ENCODE peak calls at places on chromosomes 11 and 22, in four cellular contexts. One of them, this sample, is unnamed.

GRCh38 chr22:39220897-39221850 is 23.6 kb downstream of the PDGFB start:
- DNase-seq in GM12891: no peak
- DNase-seq in GM12878: no peak
- DNase-seq in K562: no peak
- DNase-seq in this sample: no peak

GRCh38 chr11:10878408-10879214 is 20.8 kb upstream of the ZBED5 start:
- DNase-seq in GM12878: peak; percentile 19
- DNase-seq in GM12891: no peak
- DNase-seq in K562: peak; percentile 78
- DNase-seq in this sample: peak; percentile 83

GRCh38 chr11:57616595-57616994 is 19.1 kb downstream of the SERPING1 start:
- DNase-seq in GM12878: no peak
- DNase-seq in GM12891: no peak
- DNase-seq in K562: no peak
- DNase-seq in this sample: no peak

GRCh38 chr11:11555228-11555627 is 66.6 kb downstream of the GALNT18 start:
- DNase-seq in GM12878: no peak
- DNase-seq in GM12891: no peak
- DNase-seq in K562: no peak
- DNase-seq in this sample: no peak

GRCh38 chr11:33692013-33692504 is 8.6 kb downstream of the C11orf91 start:
- DNase-seq in GM12878: no peak
- DNase-seq in K562: no peak
- DNase-seq in GM12891: no peak
- DNase-seq in this sample: no peak

GRCh38 chr11:67400942-67401494 is 640 bp downstream of the PPP1CA start:
- DNase-seq in GM12878: no peak
- DNase-seq in K562: no peak
- DNase-seq in GM12891: no peak
- DNase-seq in this sample: no peak

GRCh38 chr22:43110444-43110926 is at the start of gene BIK:
- DNase-seq in K562: peak; percentile 33
- DNase-seq in GM12878: no peak
- DNase-seq in GM12891: peak; percentile 63
- DNase-seq in this sample: peak; percentile 72

GRCh38 chr11:68469122-68469521 is 8.6 kb downstream of the PPP6R3 start:
- DNase-seq in K562: no peak
- DNase-seq in GM12891: no peak
- DNase-seq in GM12878: no peak
- DNase-seq in this sample: no peak

GRCh38 chr11:62492586-62492985 is 54.0 kb downstream of the AHNAK start:
- DNase-seq in GM12878: no peak
- DNase-seq in K562: no peak
- DNase-seq in GM12891: no peak
- DNase-seq in this sample: no peak

GRCh38 chr11:134022748-134023147 is 46.1 kb upstream of the JAM3 start:
- DNase-seq in K562: no peak
- DNase-seq in GM12878: no peak
- DNase-seq in GM12891: no peak
- DNase-seq in this sample: no peak

GRCh38 chr11:121446752-121447156 is 5.4 kb upstream of the SORL1 start:
- DNase-seq in GM12878: no peak
- DNase-seq in GM12891: no peak
- DNase-seq in K562: no peak
- DNase-seq in this sample: no peak

GRCh38 chr11:114291381-114291780 is 4.8 kb upstream of the NNMT start:
- DNase-seq in GM12878: no peak
- DNase-seq in GM12891: no peak
- DNase-seq in K562: no peak
- DNase-seq in this sample: no peak

GRCh38 chr22:35835998-35836691 is 118.5 kb downstream of the APOL5 start:
- DNase-seq in K562: peak; percentile 16
- DNase-seq in GM12891: no peak
- DNase-seq in GM12878: no peak
- DNase-seq in this sample: no peak

GRCh38 chr11:14342906-14343305 is 16.1 kb downstream of the RRAS2 start:
- DNase-seq in K562: no peak
- DNase-seq in GM12891: no peak
- DNase-seq in GM12878: no peak
- DNase-seq in this sample: no peak

GRCh38 chr11:88819616-88820015 is 246.2 kb downstream of the GRM5 start:
- DNase-seq in K562: no peak
- DNase-seq in GM12878: no peak
- DNase-seq in GM12891: no peak
- DNase-seq in this sample: no peak

GRCh38 chr11:35916270-35916669 is 27.6 kb upstream of the LDLRAD3 start:
- DNase-seq in K562: no peak
- DNase-seq in GM12878: no peak
- DNase-seq in GM12891: no peak
- DNase-seq in this sample: no peak

GRCh38 chr11:17605736-17606135 is 58.7 kb downstream of the OTOG start:
- DNase-seq in GM12891: no peak
- DNase-seq in GM12878: no peak
- DNase-seq in K562: no peak
- DNase-seq in this sample: no peak

GRCh38 chr11:8917157-8917820 is 6.3 kb downstream of the AKIP1 start:
- DNase-seq in K562: no peak
- DNase-seq in GM12878: no peak
- DNase-seq in GM12891: no peak
- DNase-seq in this sample: no peak

GRCh38 chr11:79694368-79694767 is 253.5 kb upstream of the TENM4 start:
- DNase-seq in K562: no peak
- DNase-seq in GM12891: no peak
- DNase-seq in GM12878: no peak
- DNase-seq in this sample: no peak

GRCh38 chr11:36196476-36197099 is 92.6 kb downstream of the COMMD9 start:
- DNase-seq in GM12878: no peak
- DNase-seq in K562: no peak
- DNase-seq in GM12891: no peak
- DNase-seq in this sample: no peak

GRCh38 chr11:76699461-76700091 is 29.0 kb upstream of the LRRC32 start:
- DNase-seq in K562: peak; percentile 65
- DNase-seq in GM12878: no peak
- DNase-seq in GM12891: no peak
- DNase-seq in this sample: no peak

GRCh38 chr11:16764888-16765287 is 26.4 kb downstream of the C11orf58 start:
- DNase-seq in K562: no peak
- DNase-seq in GM12878: no peak
- DNase-seq in GM12891: no peak
- DNase-seq in this sample: no peak

GRCh38 chr11:100863080-100863581 is 176.0 kb downstream of the ARHGAP42 start:
- DNase-seq in GM12891: no peak
- DNase-seq in K562: peak; percentile 90
- DNase-seq in GM12878: peak; percentile 49
- DNase-seq in this sample: peak; percentile 28

GRCh38 chr11:122202161-122202950 is 86.3 kb upstream of the BLID start:
- DNase-seq in GM12891: no peak
- DNase-seq in GM12878: no peak
- DNase-seq in K562: no peak
- DNase-seq in this sample: no peak

GRCh38 chr11:2222479-2222878 is 47.9 kb downstream of the ASCL2 start:
- DNase-seq in GM12878: no peak
- DNase-seq in K562: no peak
- DNase-seq in GM12891: no peak
- DNase-seq in this sample: no peak

GRCh38 chr11:61650781-61651571 is 29.2 kb upstream of the DAGLA start:
- DNase-seq in GM12878: no peak
- DNase-seq in K562: peak; percentile 63
- DNase-seq in GM12891: no peak
- DNase-seq in this sample: no peak

GRCh38 chr11:116885951-116886629 is 48.7 kb upstream of the APOA1 start:
- DNase-seq in GM12878: no peak
- DNase-seq in GM12891: no peak
- DNase-seq in K562: no peak
- DNase-seq in this sample: no peak

GRCh38 chr22:36319595-36320497 is 66.9 kb downstream of the APOL1 start:
- DNase-seq in GM12891: no peak
- DNase-seq in K562: no peak
- DNase-seq in GM12878: no peak
- DNase-seq in this sample: no peak

DNA sequence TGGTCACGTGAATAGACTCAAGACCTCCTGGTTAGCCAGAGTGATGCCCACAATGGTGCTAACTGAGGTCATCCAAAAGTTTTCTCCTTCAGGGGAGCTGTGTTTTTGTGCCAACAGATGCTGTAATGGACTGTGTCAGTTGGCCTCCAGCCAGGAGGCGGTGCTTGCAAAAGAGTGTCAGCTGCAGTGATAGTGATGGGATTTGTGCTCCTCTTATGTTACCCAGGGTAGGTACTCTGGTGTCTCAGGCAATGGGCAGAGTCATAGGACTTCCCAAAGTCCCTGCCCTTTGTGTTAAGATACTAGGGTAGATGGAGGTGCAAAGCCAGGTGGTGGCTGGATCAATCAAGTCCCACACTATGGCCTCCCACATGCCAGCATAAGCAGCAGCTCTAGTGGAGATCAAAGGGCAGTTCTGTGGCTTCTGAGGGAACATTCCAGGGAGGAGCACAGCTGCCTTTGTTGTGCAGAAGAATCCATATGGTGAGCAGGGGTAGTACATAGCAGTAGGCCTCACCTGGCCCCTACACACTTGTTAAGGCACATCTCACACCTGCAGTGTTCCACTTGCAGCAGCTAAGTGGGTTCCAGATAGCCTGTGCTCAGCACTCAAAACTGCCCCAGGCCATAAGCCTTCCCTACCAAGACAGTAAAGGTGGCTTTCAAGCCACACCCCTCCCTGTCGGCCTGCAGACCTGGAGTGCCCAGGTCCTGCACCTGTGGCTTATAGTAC is 9.4 kb upstream of the FANCF start:
- DNase-seq in GM12878: no peak
- DNase-seq in K562: peak; percentile 9
- DNase-seq in GM12891: no peak
- DNase-seq in this sample: no peak
- TF ChIP-seq SPI1 in GM12878: no peak
- TF ChIP-seq SPI1 in K562: no peak
- TF ChIP-seq SPI1 in GM12891: no peak
- TF ChIP-seq SPI1 in this sample: no peak

GRCh38 chr11:1202776-1203504 is 19.9 kb upstream of the MUC5B start:
- DNase-seq in GM12891: peak; percentile 99
- DNase-seq in K562: peak; percentile 67
- DNase-seq in GM12878: no peak
- DNase-seq in this sample: peak; percentile 18

GRCh38 chr11:1203505-1204271 is 19.2 kb upstream of the MUC5B start:
- DNase-seq in GM12891: no peak
- DNase-seq in GM12878: no peak
- DNase-seq in K562: no peak
- DNase-seq in this sample: no peak

GRCh38 chr11:1200611-1201191 is 22.2 kb upstream of the MUC5B start:
- DNase-seq in GM12878: no peak
- DNase-seq in K562: no peak
- DNase-seq in GM12891: no peak
- DNase-seq in this sample: no peak

GRCh38 chr11:1201395-1202153 is 21.3 kb upstream of the MUC5B start:
- DNase-seq in K562: no peak
- DNase-seq in GM12878: no peak
- DNase-seq in GM12891: no peak
- DNase-seq in this sample: no peak

GRCh38 chr11:1202154-1202775 is 20.6 kb upstream of the MUC5B start:
- DNase-seq in K562: peak; percentile 11
- DNase-seq in GM12891: no peak
- DNase-seq in GM12878: no peak
- DNase-seq in this sample: no peak
- TF ChIP-seq SPI1 in K562: no peak
- TF ChIP-seq SPI1 in GM12891: no peak
- TF ChIP-seq SPI1 in GM12878: no peak
- TF ChIP-seq SPI1 in this sample: no peak

GRCh38 chr11:123202155-123202714 is 7.2 kb upstream of the CLMP start:
- DNase-seq in K562: no peak
- DNase-seq in GM12878: no peak
- DNase-seq in GM12891: no peak
- DNase-seq in this sample: no peak

GRCh38 chr11:123206671-123207421 is 11.8 kb upstream of the CLMP start:
- DNase-seq in K562: no peak
- DNase-seq in GM12878: no peak
- DNase-seq in GM12891: no peak
- DNase-seq in this sample: no peak

GRCh38 chr11:123203934-123204333 is 8.9 kb upstream of the CLMP start:
- DNase-seq in GM12878: no peak
- DNase-seq in K562: no peak
- DNase-seq in GM12891: no peak
- DNase-seq in this sample: no peak

GRCh38 chr11:123203471-123203870 is 8.4 kb upstream of the CLMP start:
- DNase-seq in GM12878: no peak
- DNase-seq in GM12891: no peak
- DNase-seq in K562: no peak
- DNase-seq in this sample: no peak

DNA sequence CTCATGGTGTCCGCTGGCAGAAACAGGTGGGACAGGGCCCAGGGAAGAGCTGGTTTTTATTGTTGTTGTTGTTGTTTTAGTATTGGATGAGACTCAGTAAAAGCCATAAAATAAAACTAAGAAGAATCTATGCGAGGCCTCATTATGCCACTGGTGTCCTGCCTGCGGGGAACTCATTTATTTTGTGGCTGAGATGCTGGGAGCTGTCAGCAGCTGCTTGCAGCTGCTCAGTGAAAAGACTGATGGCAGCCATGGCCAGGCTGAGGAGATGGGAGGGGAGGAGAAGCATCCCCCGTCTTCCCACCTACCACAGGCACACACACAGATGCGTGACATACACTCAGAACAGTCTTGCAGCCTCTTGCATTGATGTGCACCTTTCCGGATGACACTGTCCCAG is 7.7 kb upstream of the CLMP start:
- DNase-seq in GM12891: no peak
- DNase-seq in K562: no peak
- DNase-seq in GM12878: no peak
- DNase-seq in this sample: no peak
- TF ChIP-seq SPI1 in GM12891: no peak
- TF ChIP-seq SPI1 in K562: no peak
- TF ChIP-seq SPI1 in GM12878: no peak
- TF ChIP-seq SPI1 in this sample: no peak

DNA sequence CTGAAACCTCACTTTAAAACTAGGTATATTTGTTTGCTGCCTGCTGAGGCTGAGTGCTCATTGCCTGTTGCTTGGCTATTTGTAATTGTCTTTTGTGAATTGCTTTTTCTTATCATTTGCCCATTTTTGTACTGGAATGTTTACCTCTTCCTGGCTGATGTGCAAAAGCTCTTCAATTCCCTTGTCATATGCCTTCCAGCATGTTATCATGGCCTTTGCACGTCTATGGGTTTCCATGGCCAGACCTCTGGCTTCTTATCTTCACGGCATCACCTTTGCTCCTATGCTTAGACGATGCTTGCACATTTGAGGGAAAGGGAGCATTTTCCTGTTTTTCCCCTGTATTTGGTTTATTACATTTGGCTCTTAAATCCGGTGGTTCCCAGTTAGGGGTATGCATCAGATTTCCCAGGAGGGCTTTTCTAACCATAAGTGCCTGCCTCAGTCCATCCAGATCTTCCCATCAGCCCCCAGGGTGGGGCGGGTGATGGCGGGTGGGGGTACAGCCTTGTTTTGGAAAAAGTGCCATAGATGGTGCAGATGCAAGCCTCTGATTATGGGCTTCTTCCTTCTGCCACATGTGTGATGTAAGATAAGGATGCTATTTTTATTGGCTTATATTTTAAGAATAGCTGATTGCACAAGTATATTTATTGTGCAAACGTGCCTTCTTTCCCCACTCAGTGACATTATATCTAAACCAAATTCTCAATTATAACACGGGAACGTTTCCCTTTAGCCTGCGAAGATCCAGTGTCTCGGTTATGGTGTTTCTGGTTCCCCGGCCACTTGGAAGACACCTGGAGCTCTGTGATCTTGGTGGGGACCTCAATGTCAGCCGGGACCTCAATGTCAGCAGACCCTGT is 70.6 kb upstream of the SEPTIN5 start:
- DNase-seq in GM12878: no peak
- DNase-seq in GM12891: no peak
- DNase-seq in K562: peak; percentile 93
- DNase-seq in this sample: peak; percentile 48
- TF ChIP-seq SPI1 in GM12878: no peak
- TF ChIP-seq SPI1 in GM12891: no peak
- TF ChIP-seq SPI1 in K562: no peak
- TF ChIP-seq SPI1 in this sample: no peak

This sample was measured in HL-60.